ENCODE peak calls at places on chromosomes 4 and X, in nine cellular contexts. One of them, this sample, is unnamed.

GRCh38 chr4:2377241-2377640 is 41.2 kb downstream of the ZFYVE28 start:
- DNase-seq in brain microvascular endothelial cell: no peak
- DNase-seq in cardiac muscle cell: no peak
- DNase-seq in upper lobe of right lung: no peak
- DNase-seq in heart right ventricle: no peak
- DNase-seq in astrocyte: no peak
- DNase-seq in uterus: no peak
- DNase-seq in choroid plexus epithelial cell: no peak
- DNase-seq in astrocyte of the spinal cord: no peak
- DNase-seq in this sample: no peak

GRCh38 chrX:120310861-120311631 is at the start of gene TMEM255A:
- DNase-seq in astrocyte of the spinal cord: peak
- DNase-seq in heart right ventricle: peak
- DNase-seq in uterus: peak
- DNase-seq in brain microvascular endothelial cell: no peak
- DNase-seq in upper lobe of right lung: peak
- DNase-seq in cardiac muscle cell: peak
- DNase-seq in astrocyte: no peak
- DNase-seq in choroid plexus epithelial cell: no peak
- DNase-seq in this sample: no peak

GRCh38 chrX:97529801-97530200 is 646.1 kb downstream of the RPA4 start:
- DNase-seq in heart right ventricle: no peak
- DNase-seq in astrocyte: peak
- DNase-seq in brain microvascular endothelial cell: peak
- DNase-seq in astrocyte of the spinal cord: peak
- DNase-seq in choroid plexus epithelial cell: peak
- DNase-seq in upper lobe of right lung: no peak
- DNase-seq in uterus: no peak
- DNase-seq in cardiac muscle cell: no peak
- DNase-seq in this sample: no peak

GRCh38 chrX:109967151-109967550 is 35.8 kb upstream of the TMEM164 start:
- DNase-seq in brain microvascular endothelial cell: no peak
- DNase-seq in choroid plexus epithelial cell: peak
- DNase-seq in astrocyte of the spinal cord: no peak
- DNase-seq in heart right ventricle: no peak
- DNase-seq in astrocyte: no peak
- DNase-seq in cardiac muscle cell: no peak
- DNase-seq in uterus: no peak
- DNase-seq in upper lobe of right lung: no peak
- DNase-seq in this sample: no peak

GRCh38 chr4:72817012-72817411 is 248.0 kb upstream of the ADAMTS3 start:
- DNase-seq in upper lobe of right lung: no peak
- DNase-seq in astrocyte of the spinal cord: peak
- DNase-seq in choroid plexus epithelial cell: peak
- DNase-seq in cardiac muscle cell: no peak
- DNase-seq in brain microvascular endothelial cell: peak
- DNase-seq in astrocyte: peak
- DNase-seq in heart right ventricle: no peak
- DNase-seq in uterus: no peak
- DNase-seq in this sample: no peak

GRCh38 chr4:36328130-36328529 is 46.7 kb downstream of the DTHD1 start:
- DNase-seq in upper lobe of right lung: no peak
- DNase-seq in choroid plexus epithelial cell: no peak
- DNase-seq in astrocyte: no peak
- DNase-seq in astrocyte of the spinal cord: no peak
- DNase-seq in cardiac muscle cell: no peak
- DNase-seq in uterus: no peak
- DNase-seq in heart right ventricle: no peak
- DNase-seq in brain microvascular endothelial cell: no peak
- DNase-seq in this sample: no peak

GRCh38 chrX:18668468-18668867 is 3.4 kb downstream of the RS1 start:
- DNase-seq in astrocyte: no peak
- DNase-seq in astrocyte of the spinal cord: no peak
- DNase-seq in upper lobe of right lung: no peak
- DNase-seq in heart right ventricle: no peak
- DNase-seq in choroid plexus epithelial cell: no peak
- DNase-seq in cardiac muscle cell: no peak
- DNase-seq in uterus: no peak
- DNase-seq in brain microvascular endothelial cell: no peak
- DNase-seq in this sample: no peak

GRCh38 chr4:140691369-140691768 is 64.8 kb downstream of the TBC1D9 start:
- DNase-seq in cardiac muscle cell: no peak
- DNase-seq in brain microvascular endothelial cell: peak
- DNase-seq in upper lobe of right lung: no peak
- DNase-seq in astrocyte: peak
- DNase-seq in choroid plexus epithelial cell: peak
- DNase-seq in uterus: no peak
- DNase-seq in heart right ventricle: no peak
- DNase-seq in astrocyte of the spinal cord: peak
- DNase-seq in this sample: no peak

GRCh38 chrX:150324035-150324728 is 38.9 kb upstream of the MAMLD1 start:
- DNase-seq in uterus: no peak
- DNase-seq in brain microvascular endothelial cell: peak
- DNase-seq in upper lobe of right lung: no peak
- DNase-seq in heart right ventricle: no peak
- DNase-seq in choroid plexus epithelial cell: peak
- DNase-seq in astrocyte of the spinal cord: peak
- DNase-seq in astrocyte: peak
- DNase-seq in cardiac muscle cell: no peak
- DNase-seq in this sample: no peak

GRCh38 chrX:68895339-68896250 is 66.8 kb downstream of the EFNB1 start:
- DNase-seq in cardiac muscle cell: peak
- DNase-seq in choroid plexus epithelial cell: peak
- DNase-seq in astrocyte of the spinal cord: peak
- DNase-seq in astrocyte: peak
- DNase-seq in heart right ventricle: peak
- DNase-seq in brain microvascular endothelial cell: no peak
- DNase-seq in uterus: no peak
- DNase-seq in upper lobe of right lung: no peak
- DNase-seq in this sample: peak

GRCh38 chrX:95536661-95537060 is 1148.0 kb upstream of the DIAPH2 start:
- DNase-seq in heart right ventricle: no peak
- DNase-seq in cardiac muscle cell: no peak
- DNase-seq in uterus: no peak
- DNase-seq in astrocyte: no peak
- DNase-seq in brain microvascular endothelial cell: no peak
- DNase-seq in choroid plexus epithelial cell: no peak
- DNase-seq in upper lobe of right lung: no peak
- DNase-seq in astrocyte of the spinal cord: no peak
- DNase-seq in this sample: no peak
- H3K4me3 ChIP-seq in heart right ventricle: no peak
- H3K4me3 ChIP-seq in cardiac muscle cell: no peak
- H3K4me3 ChIP-seq in uterus: no peak
- H3K4me3 ChIP-seq in astrocyte: no peak
- H3K4me3 ChIP-seq in brain microvascular endothelial cell: no peak
- H3K4me3 ChIP-seq in choroid plexus epithelial cell: no peak
- H3K4me3 ChIP-seq in upper lobe of right lung: no peak
- H3K4me3 ChIP-seq in astrocyte of the spinal cord: no peak
- H3K4me3 ChIP-seq in this sample: no peak

DNA sequence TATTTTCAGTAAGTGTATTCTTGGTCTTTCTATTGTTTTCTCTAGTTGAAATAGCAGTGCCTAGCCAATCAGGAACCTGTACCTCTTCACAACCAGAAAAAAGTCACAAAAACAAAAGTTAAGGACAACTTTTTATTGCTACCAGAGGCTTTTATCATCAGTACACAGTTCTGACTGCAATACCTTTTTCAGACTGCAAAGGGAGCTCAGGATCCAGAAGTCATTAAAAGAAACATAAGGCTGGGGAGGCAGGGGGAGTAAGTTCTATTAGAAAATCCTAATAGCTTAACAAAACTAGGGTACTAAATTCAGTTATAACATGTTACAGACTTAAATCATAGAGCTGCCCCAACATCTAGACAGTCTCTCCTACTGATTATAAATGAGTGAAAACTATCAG is 28.8 kb downstream of the CCNI start:
- DNase-seq in brain microvascular endothelial cell: no peak
- DNase-seq in astrocyte of the spinal cord: peak
- DNase-seq in heart right ventricle: no peak
- DNase-seq in uterus: no peak
- DNase-seq in choroid plexus epithelial cell: peak
- DNase-seq in astrocyte: no peak
- DNase-seq in upper lobe of right lung: no peak
- DNase-seq in cardiac muscle cell: no peak
- DNase-seq in this sample: no peak
- TF ChIP-seq CTCF in brain microvascular endothelial cell: peak
- TF ChIP-seq CTCF in astrocyte of the spinal cord: peak
- TF ChIP-seq CTCF in heart right ventricle: peak
- TF ChIP-seq CTCF in uterus: no peak
- TF ChIP-seq CTCF in choroid plexus epithelial cell: peak
- TF ChIP-seq CTCF in astrocyte: peak
- TF ChIP-seq CTCF in upper lobe of right lung: peak
- TF ChIP-seq CTCF in cardiac muscle cell: peak
- TF ChIP-seq CTCF in this sample: no peak

GRCh38 chr4:8761824-8762205 is 109.8 kb downstream of the HMX1 start:
- DNase-seq in heart right ventricle: no peak
- DNase-seq in uterus: no peak
- DNase-seq in astrocyte of the spinal cord: no peak
- DNase-seq in cardiac muscle cell: no peak
- DNase-seq in astrocyte: no peak
- DNase-seq in choroid plexus epithelial cell: no peak
- DNase-seq in brain microvascular endothelial cell: no peak
- DNase-seq in upper lobe of right lung: peak
- DNase-seq in this sample: peak

GRCh38 chr4:8762356-8762755 is 109.3 kb downstream of the HMX1 start:
- DNase-seq in cardiac muscle cell: no peak
- DNase-seq in choroid plexus epithelial cell: no peak
- DNase-seq in astrocyte of the spinal cord: no peak
- DNase-seq in brain microvascular endothelial cell: no peak
- DNase-seq in uterus: no peak
- DNase-seq in astrocyte: no peak
- DNase-seq in heart right ventricle: no peak
- DNase-seq in upper lobe of right lung: peak
- DNase-seq in this sample: peak

GRCh38 chr4:8761167-8761823 is 110.3 kb downstream of the HMX1 start:
- DNase-seq in cardiac muscle cell: no peak
- DNase-seq in uterus: no peak
- DNase-seq in heart right ventricle: no peak
- DNase-seq in astrocyte: no peak
- DNase-seq in astrocyte of the spinal cord: no peak
- DNase-seq in upper lobe of right lung: peak
- DNase-seq in choroid plexus epithelial cell: no peak
- DNase-seq in brain microvascular endothelial cell: no peak
- DNase-seq in this sample: peak

GRCh38 chr4:8759987-8760386 is 111.7 kb downstream of the HMX1 start:
- DNase-seq in astrocyte: no peak
- DNase-seq in choroid plexus epithelial cell: no peak
- DNase-seq in brain microvascular endothelial cell: no peak
- DNase-seq in heart right ventricle: no peak
- DNase-seq in astrocyte of the spinal cord: no peak
- DNase-seq in cardiac muscle cell: no peak
- DNase-seq in uterus: no peak
- DNase-seq in upper lobe of right lung: peak
- DNase-seq in this sample: peak

GRCh38 chr4:8760561-8760960 is 111.1 kb downstream of the HMX1 start:
- DNase-seq in astrocyte of the spinal cord: no peak
- DNase-seq in cardiac muscle cell: no peak
- DNase-seq in uterus: no peak
- DNase-seq in brain microvascular endothelial cell: no peak
- DNase-seq in choroid plexus epithelial cell: no peak
- DNase-seq in upper lobe of right lung: peak
- DNase-seq in heart right ventricle: no peak
- DNase-seq in astrocyte: no peak
- DNase-seq in this sample: peak
- H3K4me3 ChIP-seq in astrocyte of the spinal cord: no peak
- H3K4me3 ChIP-seq in cardiac muscle cell: no peak
- H3K4me3 ChIP-seq in uterus: no peak
- H3K4me3 ChIP-seq in brain microvascular endothelial cell: no peak
- H3K4me3 ChIP-seq in choroid plexus epithelial cell: no peak
- H3K4me3 ChIP-seq in upper lobe of right lung: no peak
- H3K4me3 ChIP-seq in heart right ventricle: no peak
- H3K4me3 ChIP-seq in astrocyte: no peak
- H3K4me3 ChIP-seq in this sample: no peak

GRCh38 chr4:48906283-48907173 is at the start of gene OCIAD2:
- DNase-seq in choroid plexus epithelial cell: peak
- DNase-seq in upper lobe of right lung: peak
- DNase-seq in uterus: peak
- DNase-seq in astrocyte of the spinal cord: peak
- DNase-seq in brain microvascular endothelial cell: no peak
- DNase-seq in heart right ventricle: peak
- DNase-seq in astrocyte: peak
- DNase-seq in cardiac muscle cell: peak
- DNase-seq in this sample: no peak

GRCh38 chr4:48904541-48905142 is 1.9 kb downstream of the OCIAD2 start:
- DNase-seq in astrocyte of the spinal cord: peak
- DNase-seq in uterus: no peak
- DNase-seq in heart right ventricle: no peak
- DNase-seq in astrocyte: peak
- DNase-seq in choroid plexus epithelial cell: peak
- DNase-seq in brain microvascular endothelial cell: peak
- DNase-seq in cardiac muscle cell: no peak
- DNase-seq in upper lobe of right lung: no peak
- DNase-seq in this sample: no peak

GRCh38 chr4:48907706-48908477 is 1.3 kb upstream of the OCIAD2 start:
- DNase-seq in uterus: no peak
- DNase-seq in choroid plexus epithelial cell: no peak
- DNase-seq in upper lobe of right lung: no peak
- DNase-seq in cardiac muscle cell: no peak
- DNase-seq in heart right ventricle: no peak
- DNase-seq in brain microvascular endothelial cell: no peak
- DNase-seq in astrocyte of the spinal cord: no peak
- DNase-seq in astrocyte: no peak
- DNase-seq in this sample: no peak

GRCh38 chr4:48904101-48904500 is 2.5 kb downstream of the OCIAD2 start:
- DNase-seq in heart right ventricle: no peak
- DNase-seq in uterus: no peak
- DNase-seq in astrocyte: no peak
- DNase-seq in astrocyte of the spinal cord: no peak
- DNase-seq in choroid plexus epithelial cell: no peak
- DNase-seq in brain microvascular endothelial cell: no peak
- DNase-seq in upper lobe of right lung: no peak
- DNase-seq in cardiac muscle cell: no peak
- DNase-seq in this sample: no peak

DNA sequence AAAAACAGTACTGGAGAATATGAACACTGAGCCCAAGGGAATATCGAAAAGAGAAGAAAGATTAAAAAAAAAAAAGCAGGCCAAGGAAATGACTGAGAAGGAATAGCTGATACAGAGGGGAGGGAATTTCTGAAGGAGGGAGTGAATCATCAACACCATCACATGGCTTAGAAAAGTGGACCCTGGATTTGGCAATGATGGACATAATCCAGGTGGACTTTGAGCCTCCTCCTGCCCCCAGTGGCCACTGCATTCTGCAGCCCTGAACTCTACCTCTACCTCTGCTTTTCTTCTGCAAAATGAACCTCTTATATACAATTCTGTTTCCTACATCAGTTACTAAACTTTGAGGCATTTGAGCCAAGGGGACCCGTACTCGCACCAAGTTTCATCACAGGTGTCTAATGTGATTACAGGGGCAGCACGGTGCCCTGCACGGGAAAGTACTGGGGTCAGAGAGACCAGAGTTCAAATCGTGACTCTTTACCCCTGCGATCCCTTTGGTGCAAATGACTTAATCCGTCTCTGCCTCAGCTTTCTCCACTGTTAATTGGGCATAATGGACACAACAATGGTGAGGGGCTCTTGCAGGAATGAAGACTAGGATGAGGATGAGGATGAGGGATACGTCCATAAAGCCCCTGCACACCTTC is 1.1 kb downstream of the OCIAD2 start:
- DNase-seq in astrocyte of the spinal cord: peak
- DNase-seq in uterus: no peak
- DNase-seq in heart right ventricle: no peak
- DNase-seq in astrocyte: peak
- DNase-seq in brain microvascular endothelial cell: peak
- DNase-seq in upper lobe of right lung: no peak
- DNase-seq in choroid plexus epithelial cell: peak
- DNase-seq in cardiac muscle cell: no peak
- DNase-seq in this sample: no peak
- TF ChIP-seq CTCF in astrocyte of the spinal cord: peak
- TF ChIP-seq CTCF in uterus: no peak
- TF ChIP-seq CTCF in heart right ventricle: no peak
- TF ChIP-seq CTCF in astrocyte: peak
- TF ChIP-seq CTCF in brain microvascular endothelial cell: peak
- TF ChIP-seq CTCF in upper lobe of right lung: no peak
- TF ChIP-seq CTCF in choroid plexus epithelial cell: peak
- TF ChIP-seq CTCF in cardiac muscle cell: peak
- TF ChIP-seq CTCF in this sample: no peak